ENCODE peak calls at places on chromosomes 7 and 10, in five cellular contexts. D is PC-3, Z is stomach, L is cardiac muscle cell, K is pancreas. S is an unnamed sample. For H3K4me1 and H3K36me3, the result is how much of the 10 kb centered on the place peaks cover.

GRCh38 chr7:19210883-19211282 is 65.7 kb upstream of the FERD3L start:
- DNase-seq in Z (no peak), D (no peak), L (no peak), K (no peak), S (no peak)

GRCh38 chr7:151642746-151643145 is 123.1 kb upstream of the RHEB start:
- DNase-seq in D (no peak), Z (no peak), K (no peak), L (no peak), S (no peak)

GRCh38 chr10:77661100-77661499 is 23.5 kb upstream of the KCNMA1 start:
- DNase-seq in Z (no peak), D (no peak), L (no peak), K (no peak), S (no peak)

GRCh38 chr7:126529254-126529653 is 723.5 kb downstream of the GRM8 start:
- DNase-seq in Z (no peak), D (no peak), K (no peak), L (no peak), S (no peak)

GRCh38 chr7:28984631-28985030 is 26.5 kb upstream of the TRIL start:
- DNase-seq in K (no peak), D (peak), Z (peak), L (no peak), S (no peak)

GRCh38 chr10:114604357-114605129 is 53.5 kb downstream of the ABLIM1 start:
- DNase-seq in Z (no peak), D (no peak), L (no peak), K (no peak), S (no peak)

GRCh38 chr7:1926908-1927306 is 256.8 kb downstream of the ELFN1 start:
- DNase-seq in Z (no peak), D (no peak), L (no peak), K (no peak), S (no peak)

GRCh38 chr10:69895759-69896158 is 94.1 kb downstream of the COL13A1 start:
- DNase-seq in L (no peak), Z (no peak), D (no peak), K (no peak), S (no peak)

GRCh38 chr7:114087674-114088539 is 169.1 kb upstream of the PPP1R3A start:
- DNase-seq in L (peak), D (no peak), Z (no peak), K (peak), S (no peak)

GRCh38 chr10:106917452-106918055 is 247.0 kb downstream of the SORCS1 start:
- DNase-seq in L (peak), Z (peak), D (no peak), K (no peak), S (no peak)
- TF ChIP-seq CTCF in L (no peak), Z (no peak), D (no peak), K (no peak), S (no peak)

DNA sequence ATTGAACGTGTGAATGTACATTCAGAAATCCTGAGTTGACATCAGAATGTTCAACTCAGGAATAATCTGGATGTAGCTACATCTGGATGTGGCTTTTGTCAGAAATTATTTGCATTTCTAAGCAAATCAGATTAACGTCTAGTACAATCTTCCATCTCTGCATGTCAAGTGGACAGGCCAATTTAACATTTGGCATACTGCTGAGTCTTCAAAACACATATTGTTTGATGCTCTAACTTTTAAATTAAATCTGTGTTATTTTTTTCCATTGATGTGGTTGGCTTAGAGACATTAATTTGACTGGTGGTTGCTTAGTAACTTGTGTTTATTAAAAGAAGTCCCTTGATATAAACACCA is 3.4 kb downstream of the STAMBPL1 start:
- DNase-seq in D (no peak), Z (no peak), K (no peak), L (no peak), S (no peak)
- H3K4me1 ChIP-seq in D (under half), Z (under half), K (under half), L (under half), S (under half)

GRCh38 chr10:91698258-91698657 is 65.4 kb upstream of the PPP1R3C start:
- DNase-seq in Z (no peak), K (no peak), D (no peak), L (no peak), S (no peak)

GRCh38 chr10:91690412-91690811 is 57.5 kb upstream of the PPP1R3C start:
- DNase-seq in D (no peak), K (no peak), L (no peak), Z (peak), S (no peak)

GRCh38 chr10:91691981-91692380 is 59.1 kb upstream of the PPP1R3C start:
- DNase-seq in K (no peak), L (no peak), D (no peak), Z (no peak), S (no peak)

GRCh38 chr10:91691255-91691654 is 58.4 kb upstream of the PPP1R3C start:
- DNase-seq in Z (no peak), L (no peak), D (no peak), K (no peak), S (no peak)

DNA sequence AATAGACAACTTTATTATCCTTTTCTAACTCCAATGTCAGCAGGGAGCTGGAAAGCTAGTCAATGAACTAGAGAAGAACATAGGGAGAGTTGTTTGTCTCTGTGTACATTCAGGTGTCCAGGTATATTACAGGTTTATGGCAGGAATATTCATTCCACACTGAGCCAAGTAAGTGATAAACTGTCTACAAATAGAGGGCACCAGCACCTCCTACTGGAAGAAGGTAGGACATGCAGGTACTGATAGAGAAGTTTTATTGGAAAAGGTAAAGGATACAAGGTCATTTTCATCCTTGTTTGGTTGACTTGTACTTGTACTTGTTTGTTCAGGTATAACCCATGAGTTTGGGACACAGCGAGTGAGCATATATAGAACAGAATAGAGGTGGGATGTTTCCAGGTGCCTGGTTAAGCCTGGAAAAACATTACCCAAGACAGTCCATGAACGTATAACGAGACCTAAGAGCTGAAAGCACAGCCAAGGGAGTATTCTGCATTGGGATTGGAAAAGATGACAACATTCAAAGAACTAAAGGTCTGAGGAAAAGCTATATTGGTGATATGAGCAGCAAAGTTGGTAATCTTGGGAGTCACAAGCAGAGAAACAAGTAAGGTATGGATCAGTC is 61.4 kb upstream of the PPP1R3C start:
- DNase-seq in K (peak), L (peak), Z (no peak), D (peak), S (peak)
- H3K36me3 ChIP-seq in K (under half), L (under half), Z (under half), D (under half), S (under half)

DNA sequence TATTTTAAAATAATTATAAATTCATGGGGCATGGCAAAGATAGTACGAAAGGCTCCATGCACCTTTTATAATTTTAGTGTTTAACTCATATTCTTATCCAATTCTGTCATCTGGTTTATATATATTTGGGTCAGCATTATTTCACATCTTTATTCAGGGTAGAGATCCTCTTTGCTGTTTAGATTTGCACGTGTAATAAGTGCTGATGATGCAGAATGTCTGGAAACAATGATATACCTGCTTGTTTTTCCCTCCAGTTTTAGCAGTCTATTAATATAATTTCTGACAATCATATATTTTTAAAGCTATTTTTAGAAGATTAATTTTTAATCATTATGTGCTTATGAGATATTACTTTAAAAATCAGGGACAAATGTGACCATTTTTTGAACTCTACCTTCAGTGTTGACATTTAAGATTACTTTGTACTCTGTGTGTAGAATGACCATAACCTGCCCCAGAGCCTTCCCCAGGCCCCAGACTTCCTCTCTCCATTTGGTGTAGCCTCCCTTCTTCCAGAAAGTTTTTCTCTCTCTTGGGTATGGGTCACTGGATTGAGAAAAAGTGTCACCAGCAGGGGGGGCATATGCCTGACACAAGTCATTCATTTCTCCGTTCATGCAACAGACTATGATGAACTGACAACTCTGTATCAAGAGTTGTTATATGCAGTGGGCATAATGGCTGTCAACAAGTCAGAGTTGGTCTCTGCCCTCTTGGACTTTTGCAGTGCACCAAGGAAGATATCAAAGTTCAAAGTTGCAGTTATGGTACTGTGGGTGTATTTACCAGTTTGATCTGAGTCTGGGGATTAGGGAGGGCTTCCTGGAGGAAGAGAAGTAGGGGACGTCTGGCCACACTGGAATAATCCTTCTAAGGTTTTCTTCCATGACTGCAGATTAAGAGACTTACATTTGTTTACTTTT is 192.6 kb upstream of the CCDC6 start:
- DNase-seq in Z (no peak), L (no peak), D (peak), K (no peak), S (peak)
- TF ChIP-seq CTCF in Z (no peak), L (peak), D (peak), K (no peak), S (peak)

GRCh38 chr7:55060085-55060484 is 41.3 kb downstream of the EGFR start:
- DNase-seq in L (no peak), D (no peak), Z (no peak), K (no peak), S (no peak)
- H3K4me1 ChIP-seq in L (under half), D (under half), Z (under half), K (under half), S (under half)

DNA sequence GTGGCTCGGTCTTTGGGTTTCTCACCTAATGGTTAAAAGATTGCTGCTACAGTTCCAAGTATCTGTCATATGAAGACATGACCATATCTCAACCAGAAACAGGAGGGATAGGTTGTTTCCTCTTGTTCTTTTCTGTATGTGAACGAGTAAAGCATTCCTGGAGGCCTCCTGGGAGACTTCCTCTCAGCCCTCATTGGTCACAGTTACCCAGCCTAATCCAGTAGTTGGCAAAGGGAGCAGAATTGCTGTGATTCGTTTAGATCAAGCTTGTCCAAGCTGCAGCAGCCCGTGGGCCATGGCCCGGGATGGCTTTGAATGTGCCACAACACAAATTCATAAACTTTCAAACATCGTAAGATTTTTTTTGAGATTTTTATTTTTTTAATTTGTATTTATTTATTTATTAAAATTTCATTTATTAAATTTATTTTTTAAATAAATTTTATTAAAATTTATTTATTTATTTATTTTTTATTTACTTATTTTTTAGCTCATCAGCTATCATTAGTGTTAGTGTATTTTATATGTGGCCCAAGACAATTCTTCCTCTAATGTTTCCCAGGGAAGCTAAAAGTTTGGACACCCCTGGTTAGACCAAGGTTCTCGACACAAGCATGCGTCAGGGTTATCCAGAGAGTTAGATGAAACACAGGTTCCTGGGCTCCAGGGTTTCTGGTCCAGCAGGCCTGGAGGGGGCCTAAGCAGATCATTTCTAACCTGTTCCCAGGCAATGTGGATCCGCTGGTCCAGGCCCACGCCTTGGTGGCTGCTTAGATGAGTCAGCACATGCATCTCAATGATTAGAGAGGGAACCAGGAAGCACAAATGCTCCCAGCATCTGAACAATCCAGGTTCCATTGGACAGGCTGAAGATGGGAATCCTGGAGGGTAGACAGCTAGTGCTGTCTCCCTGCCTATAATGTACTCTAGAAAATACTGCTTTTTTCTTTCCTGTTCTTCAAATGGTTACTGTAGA is 25.6 kb downstream of the CDC123 start:
- DNase-seq in Z (no peak), D (peak), K (no peak), L (no peak), S (peak)
- H3K36me3 ChIP-seq in Z (half or more), D (under half), K (under half), L (under half), S (under half)

DNA sequence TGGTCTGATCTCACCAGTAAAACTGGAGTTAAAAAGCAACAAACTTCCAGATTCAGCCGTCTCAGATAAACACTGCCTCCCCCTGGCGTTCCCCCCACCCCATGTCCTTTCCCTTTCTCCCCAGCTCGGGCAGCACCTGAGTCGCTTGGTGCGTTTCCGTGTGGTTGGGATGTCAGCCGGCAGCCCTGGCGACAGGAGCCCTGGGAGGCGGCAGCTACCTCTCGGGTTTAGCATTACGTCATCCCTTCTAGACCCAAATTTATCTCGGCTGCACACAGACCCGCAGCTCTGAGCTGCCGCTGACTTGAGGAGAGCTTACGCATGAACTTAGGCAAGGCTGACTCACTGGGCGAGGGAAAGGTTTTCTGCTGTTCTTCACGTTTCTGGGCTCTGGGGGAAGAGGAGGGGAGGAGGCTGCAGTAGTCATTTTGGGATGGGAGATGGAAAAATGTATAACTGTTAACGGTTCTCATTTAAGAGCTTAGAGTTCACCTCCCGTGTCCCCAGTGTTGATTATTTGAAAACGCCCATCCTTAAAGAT is 14.4 kb downstream of the MXI1 start:
- DNase-seq in L (peak), Z (peak), D (no peak), K (peak), S (peak)
- TF ChIP-seq CTCF in L (peak), Z (no peak), D (no peak), K (no peak), S (peak)

DNA sequence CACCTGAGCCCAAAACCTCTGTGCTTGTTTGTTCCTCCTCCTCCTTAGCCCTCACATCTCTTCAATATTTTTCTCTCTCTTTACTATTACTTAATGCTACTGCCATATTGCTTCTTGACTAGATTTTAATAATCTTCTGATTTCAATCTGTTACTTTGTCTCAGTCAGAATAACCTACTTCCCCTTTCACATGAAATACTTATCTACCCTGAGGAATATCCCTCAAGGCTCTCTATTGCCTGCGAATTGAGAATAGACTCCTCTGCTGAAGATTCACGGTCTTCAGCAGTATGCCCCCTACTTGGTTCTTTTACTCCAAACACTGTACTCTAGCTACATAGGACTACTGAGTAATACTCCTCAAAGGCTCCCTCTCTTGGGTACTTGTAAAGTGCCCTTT is 430.3 kb downstream of the AUTS2 start:
- DNase-seq in Z (no peak), K (no peak), D (no peak), L (no peak), S (no peak)
- H3K4me1 ChIP-seq in Z (under half), K (under half), D (under half), L (under half), S (under half)

GRCh38 chr7:50372921-50373320 is 68.4 kb downstream of the IKZF1 start:
- DNase-seq in K (no peak), Z (no peak), L (no peak), D (no peak), S (no peak)
- H3K36me3 ChIP-seq in K (under half), Z (under half), L (under half), D (under half), S (under half)

DNA sequence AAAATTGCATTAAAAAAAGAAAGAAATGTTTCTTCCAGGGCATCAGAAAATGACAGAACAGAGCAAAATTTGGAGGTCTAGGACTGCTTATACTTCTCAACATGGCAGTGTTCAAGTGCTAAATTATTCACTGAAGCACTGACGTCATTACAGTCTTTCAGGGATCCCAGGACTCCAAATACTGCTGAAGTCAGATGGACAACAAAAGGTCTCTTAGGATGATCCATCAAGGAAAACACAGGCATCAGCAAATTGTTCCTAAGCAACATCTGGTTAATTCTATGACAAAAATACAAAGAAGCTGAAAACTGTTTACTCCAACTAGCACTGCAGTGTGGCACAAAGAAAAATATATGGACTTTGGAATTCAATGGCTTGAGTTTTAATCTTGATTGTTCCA is 52.1 kb downstream of the PDK4 start:
- DNase-seq in Z (no peak), L (no peak), K (no peak), D (no peak), S (no peak)
- TF ChIP-seq CTCF in Z (no peak), L (no peak), K (no peak), D (no peak), S (no peak)

S was measured in Caco-2.